ENCODE peak calls at places on chromosomes 16 and 17, in nine cellular contexts. One of them, this sample, is unnamed.

GRCh38 chr16:27785307-27785678 is 235.3 kb downstream of the KATNIP start:
- DNase-seq in GM12865: no peak
- DNase-seq in GM23248: no peak
- DNase-seq in effector CD4-positive, alpha-beta T cell: no peak
- DNase-seq in left ventricle myocardium inferior: no peak
- DNase-seq in HTR-8/SVneo: no peak
- DNase-seq in T-helper 2 cell: no peak
- DNase-seq in brain microvascular endothelial cell: no peak
- DNase-seq in retinal pigment epithelial cell: no peak
- DNase-seq in this sample: no peak

GRCh38 chr17:65678534-65678933 is 117.1 kb upstream of the AXIN2 start:
- DNase-seq in GM12865: no peak
- DNase-seq in GM23248: peak; percentile 50
- DNase-seq in effector CD4-positive, alpha-beta T cell: no peak
- DNase-seq in left ventricle myocardium inferior: no peak
- DNase-seq in HTR-8/SVneo: no peak
- DNase-seq in T-helper 2 cell: no peak
- DNase-seq in brain microvascular endothelial cell: peak; percentile 41
- DNase-seq in retinal pigment epithelial cell: peak; percentile 29
- DNase-seq in this sample: no peak

GRCh38 chr17:10055251-10055975 is 143.0 kb downstream of the GAS7 start:
- DNase-seq in GM12865: no peak
- DNase-seq in GM23248: no peak
- DNase-seq in effector CD4-positive, alpha-beta T cell: no peak
- DNase-seq in left ventricle myocardium inferior: no peak
- DNase-seq in HTR-8/SVneo: no peak
- DNase-seq in T-helper 2 cell: no peak
- DNase-seq in brain microvascular endothelial cell: no peak
- DNase-seq in retinal pigment epithelial cell: no peak
- DNase-seq in this sample: no peak

GRCh38 chr17:15436399-15437369 is 30.7 kb downstream of the CDRT4 start:
- DNase-seq in GM12865: peak; percentile 2
- DNase-seq in GM23248: peak; percentile 37
- DNase-seq in effector CD4-positive, alpha-beta T cell: no peak
- DNase-seq in left ventricle myocardium inferior: peak; percentile 76
- DNase-seq in HTR-8/SVneo: peak; percentile 61
- DNase-seq in T-helper 2 cell: no peak
- DNase-seq in brain microvascular endothelial cell: no peak
- DNase-seq in retinal pigment epithelial cell: peak; percentile 56
- DNase-seq in this sample: peak; percentile 55

GRCh38 chr16:81945665-81946064 is 65.6 kb downstream of the SDR42E1 start:
- DNase-seq in GM12865: no peak
- DNase-seq in GM23248: peak; percentile 78
- DNase-seq in effector CD4-positive, alpha-beta T cell: no peak
- DNase-seq in left ventricle myocardium inferior: no peak
- DNase-seq in HTR-8/SVneo: no peak
- DNase-seq in T-helper 2 cell: no peak
- DNase-seq in brain microvascular endothelial cell: peak; percentile 13
- DNase-seq in retinal pigment epithelial cell: no peak
- DNase-seq in this sample: no peak

GRCh38 chr16:50809561-50809960 is 67.7 kb downstream of the CYLD start:
- DNase-seq in GM12865: peak; percentile 30
- DNase-seq in GM23248: no peak
- DNase-seq in effector CD4-positive, alpha-beta T cell: no peak
- DNase-seq in left ventricle myocardium inferior: no peak
- DNase-seq in HTR-8/SVneo: no peak
- DNase-seq in T-helper 2 cell: no peak
- DNase-seq in brain microvascular endothelial cell: no peak
- DNase-seq in retinal pigment epithelial cell: no peak
- DNase-seq in this sample: no peak

GRCh38 chr17:65170839-65171238 is 33.7 kb downstream of the RGS9 start:
- DNase-seq in GM12865: no peak
- DNase-seq in GM23248: no peak
- DNase-seq in effector CD4-positive, alpha-beta T cell: no peak
- DNase-seq in left ventricle myocardium inferior: peak; percentile 30
- DNase-seq in HTR-8/SVneo: no peak
- DNase-seq in T-helper 2 cell: no peak
- DNase-seq in brain microvascular endothelial cell: peak; percentile 68
- DNase-seq in retinal pigment epithelial cell: no peak
- DNase-seq in this sample: peak; percentile 68

GRCh38 chr17:73720187-73720834 is 76.1 kb upstream of the SDK2 start:
- DNase-seq in GM12865: peak; percentile 18
- DNase-seq in GM23248: no peak
- DNase-seq in effector CD4-positive, alpha-beta T cell: no peak
- DNase-seq in left ventricle myocardium inferior: no peak
- DNase-seq in HTR-8/SVneo: no peak
- DNase-seq in T-helper 2 cell: no peak
- DNase-seq in brain microvascular endothelial cell: no peak
- DNase-seq in retinal pigment epithelial cell: no peak
- DNase-seq in this sample: no peak

GRCh38 chr16:69481901-69482341 is 57.5 kb downstream of the CYB5B start:
- DNase-seq in GM12865: no peak
- DNase-seq in GM23248: peak; percentile 90
- DNase-seq in effector CD4-positive, alpha-beta T cell: no peak
- DNase-seq in left ventricle myocardium inferior: peak; percentile 92
- DNase-seq in HTR-8/SVneo: no peak
- DNase-seq in T-helper 2 cell: no peak
- DNase-seq in brain microvascular endothelial cell: peak; percentile 29
- DNase-seq in retinal pigment epithelial cell: no peak
- DNase-seq in this sample: peak; percentile 89

GRCh38 chr16:63461248-63461841 is 1425.1 kb upstream of the CDH8 start:
- DNase-seq in GM12865: no peak
- DNase-seq in GM23248: peak; percentile 61
- DNase-seq in effector CD4-positive, alpha-beta T cell: no peak
- DNase-seq in left ventricle myocardium inferior: no peak
- DNase-seq in HTR-8/SVneo: no peak
- DNase-seq in T-helper 2 cell: no peak
- DNase-seq in brain microvascular endothelial cell: peak; percentile 44
- DNase-seq in retinal pigment epithelial cell: peak; percentile 12
- DNase-seq in this sample: no peak

GRCh38 chr16:52578007-52578828 is 31.3 kb upstream of the TOX3 start:
- DNase-seq in GM12865: no peak
- DNase-seq in GM23248: no peak
- DNase-seq in effector CD4-positive, alpha-beta T cell: no peak
- DNase-seq in left ventricle myocardium inferior: no peak
- DNase-seq in HTR-8/SVneo: no peak
- DNase-seq in T-helper 2 cell: no peak
- DNase-seq in brain microvascular endothelial cell: no peak
- DNase-seq in retinal pigment epithelial cell: no peak
- DNase-seq in this sample: no peak

GRCh38 chr16:20191566-20191965 is 117.9 kb upstream of the GPR139 start:
- DNase-seq in GM12865: no peak
- DNase-seq in GM23248: no peak
- DNase-seq in effector CD4-positive, alpha-beta T cell: no peak
- DNase-seq in left ventricle myocardium inferior: no peak
- DNase-seq in HTR-8/SVneo: no peak
- DNase-seq in T-helper 2 cell: no peak
- DNase-seq in brain microvascular endothelial cell: no peak
- DNase-seq in retinal pigment epithelial cell: no peak
- DNase-seq in this sample: no peak

GRCh38 chr16:57610611-57611010 is 17.8 kb upstream of the ADGRG1 start:
- DNase-seq in GM12865: no peak
- DNase-seq in GM23248: no peak
- DNase-seq in effector CD4-positive, alpha-beta T cell: no peak
- DNase-seq in left ventricle myocardium inferior: no peak
- DNase-seq in HTR-8/SVneo: no peak
- DNase-seq in T-helper 2 cell: no peak
- DNase-seq in brain microvascular endothelial cell: no peak
- DNase-seq in retinal pigment epithelial cell: no peak
- DNase-seq in this sample: no peak

GRCh38 chr17:57448288-57449283 is 192.3 kb downstream of the MSI2 start:
- DNase-seq in GM12865: no peak
- DNase-seq in GM23248: no peak
- DNase-seq in effector CD4-positive, alpha-beta T cell: no peak
- DNase-seq in left ventricle myocardium inferior: no peak
- DNase-seq in HTR-8/SVneo: no peak
- DNase-seq in T-helper 2 cell: no peak
- DNase-seq in brain microvascular endothelial cell: no peak
- DNase-seq in retinal pigment epithelial cell: no peak
- DNase-seq in this sample: no peak

GRCh38 chr17:48754500-48755261 is 26.1 kb upstream of the HOXB13 start:
- DNase-seq in GM12865: no peak
- DNase-seq in GM23248: no peak
- DNase-seq in effector CD4-positive, alpha-beta T cell: no peak
- DNase-seq in left ventricle myocardium inferior: no peak
- DNase-seq in HTR-8/SVneo: no peak
- DNase-seq in T-helper 2 cell: no peak
- DNase-seq in brain microvascular endothelial cell: no peak
- DNase-seq in retinal pigment epithelial cell: no peak
- DNase-seq in this sample: no peak

GRCh38 chr17:75617218-75617617 is 16.0 kb upstream of the SMIM5 start:
- DNase-seq in GM12865: no peak
- DNase-seq in GM23248: no peak
- DNase-seq in effector CD4-positive, alpha-beta T cell: no peak
- DNase-seq in left ventricle myocardium inferior: no peak
- DNase-seq in HTR-8/SVneo: no peak
- DNase-seq in T-helper 2 cell: no peak
- DNase-seq in brain microvascular endothelial cell: no peak
- DNase-seq in retinal pigment epithelial cell: no peak
- DNase-seq in this sample: no peak

GRCh38 chr16:81417210-81417609 is 27.4 kb upstream of the CMIP start:
- DNase-seq in GM12865: no peak
- DNase-seq in GM23248: no peak
- DNase-seq in effector CD4-positive, alpha-beta T cell: no peak
- DNase-seq in left ventricle myocardium inferior: no peak
- DNase-seq in HTR-8/SVneo: no peak
- DNase-seq in T-helper 2 cell: no peak
- DNase-seq in brain microvascular endothelial cell: no peak
- DNase-seq in retinal pigment epithelial cell: no peak
- DNase-seq in this sample: no peak

GRCh38 chr16:47019563-47019962 is 46.1 kb upstream of the DNAJA2 start:
- DNase-seq in GM12865: no peak
- DNase-seq in GM23248: peak; percentile 31
- DNase-seq in effector CD4-positive, alpha-beta T cell: no peak
- DNase-seq in left ventricle myocardium inferior: no peak
- DNase-seq in HTR-8/SVneo: no peak
- DNase-seq in T-helper 2 cell: no peak
- DNase-seq in brain microvascular endothelial cell: no peak
- DNase-seq in retinal pigment epithelial cell: no peak
- DNase-seq in this sample: no peak

GRCh38 chr16:54503011-54503410 is 216.4 kb upstream of the IRX3 start:
- DNase-seq in GM12865: no peak
- DNase-seq in GM23248: peak; percentile 60
- DNase-seq in effector CD4-positive, alpha-beta T cell: no peak
- DNase-seq in left ventricle myocardium inferior: peak; percentile 80
- DNase-seq in HTR-8/SVneo: no peak
- DNase-seq in T-helper 2 cell: no peak
- DNase-seq in brain microvascular endothelial cell: no peak
- DNase-seq in retinal pigment epithelial cell: no peak
- DNase-seq in this sample: no peak

GRCh38 chr17:54180919-54181318 is 358.2 kb downstream of the KIF2B start:
- DNase-seq in GM12865: no peak
- DNase-seq in GM23248: no peak
- DNase-seq in effector CD4-positive, alpha-beta T cell: no peak
- DNase-seq in left ventricle myocardium inferior: no peak
- DNase-seq in HTR-8/SVneo: no peak
- DNase-seq in T-helper 2 cell: no peak
- DNase-seq in brain microvascular endothelial cell: no peak
- DNase-seq in retinal pigment epithelial cell: no peak
- DNase-seq in this sample: no peak

GRCh38 chr16:50457423-50457822 is 88.6 kb upstream of the BRD7 start:
- DNase-seq in GM12865: peak; percentile 19
- DNase-seq in GM23248: no peak
- DNase-seq in effector CD4-positive, alpha-beta T cell: no peak
- DNase-seq in left ventricle myocardium inferior: no peak
- DNase-seq in HTR-8/SVneo: no peak
- DNase-seq in T-helper 2 cell: no peak
- DNase-seq in brain microvascular endothelial cell: no peak
- DNase-seq in retinal pigment epithelial cell: no peak
- DNase-seq in this sample: no peak

GRCh38 chr17:59027750-59028149 is 78.9 kb downstream of the TRIM37 start:
- DNase-seq in GM12865: no peak
- DNase-seq in GM23248: no peak
- DNase-seq in effector CD4-positive, alpha-beta T cell: no peak
- DNase-seq in left ventricle myocardium inferior: no peak
- DNase-seq in HTR-8/SVneo: no peak
- DNase-seq in T-helper 2 cell: no peak
- DNase-seq in brain microvascular endothelial cell: no peak
- DNase-seq in retinal pigment epithelial cell: no peak
- DNase-seq in this sample: no peak

GRCh38 chr16:90007015-90007414 is 12.2 kb downstream of the DBNDD1 start:
- DNase-seq in GM12865: no peak
- DNase-seq in GM23248: no peak
- DNase-seq in effector CD4-positive, alpha-beta T cell: no peak
- DNase-seq in left ventricle myocardium inferior: no peak
- DNase-seq in HTR-8/SVneo: no peak
- DNase-seq in T-helper 2 cell: no peak
- DNase-seq in brain microvascular endothelial cell: no peak
- DNase-seq in retinal pigment epithelial cell: no peak
- DNase-seq in this sample: no peak

GRCh38 chr16:5905935-5906334 is 808.3 kb upstream of the EEF2KMT start:
- DNase-seq in GM12865: no peak
- DNase-seq in GM23248: no peak
- DNase-seq in effector CD4-positive, alpha-beta T cell: no peak
- DNase-seq in left ventricle myocardium inferior: no peak
- DNase-seq in HTR-8/SVneo: no peak
- DNase-seq in T-helper 2 cell: no peak
- DNase-seq in brain microvascular endothelial cell: no peak
- DNase-seq in retinal pigment epithelial cell: peak; percentile 17
- DNase-seq in this sample: no peak

GRCh38 chr16:27766166-27766925 is 216.4 kb downstream of the KATNIP start:
- DNase-seq in GM12865: no peak
- DNase-seq in GM23248: no peak
- DNase-seq in effector CD4-positive, alpha-beta T cell: no peak
- DNase-seq in left ventricle myocardium inferior: no peak
- DNase-seq in HTR-8/SVneo: no peak
- DNase-seq in T-helper 2 cell: no peak
- DNase-seq in brain microvascular endothelial cell: no peak
- DNase-seq in retinal pigment epithelial cell: no peak
- DNase-seq in this sample: peak; percentile 28

GRCh38 chr17:82864721-82865240 is 25.0 kb upstream of the ZNF750 start:
- DNase-seq in GM12865: peak; percentile 67
- DNase-seq in GM23248: no peak
- DNase-seq in effector CD4-positive, alpha-beta T cell: no peak
- DNase-seq in left ventricle myocardium inferior: no peak
- DNase-seq in HTR-8/SVneo: no peak
- DNase-seq in T-helper 2 cell: no peak
- DNase-seq in brain microvascular endothelial cell: no peak
- DNase-seq in retinal pigment epithelial cell: no peak
- DNase-seq in this sample: no peak

GRCh38 chr17:74123350-74123749 is 80.1 kb upstream of the RPL38 start:
- DNase-seq in GM12865: no peak
- DNase-seq in GM23248: peak; percentile 54
- DNase-seq in effector CD4-positive, alpha-beta T cell: no peak
- DNase-seq in left ventricle myocardium inferior: no peak
- DNase-seq in HTR-8/SVneo: no peak
- DNase-seq in T-helper 2 cell: no peak
- DNase-seq in brain microvascular endothelial cell: no peak
- DNase-seq in retinal pigment epithelial cell: no peak
- DNase-seq in this sample: no peak

GRCh38 chr17:12712415-12712814 is 46.7 kb downstream of the MYOCD start:
- DNase-seq in GM12865: no peak
- DNase-seq in GM23248: no peak
- DNase-seq in effector CD4-positive, alpha-beta T cell: no peak
- DNase-seq in left ventricle myocardium inferior: no peak
- DNase-seq in HTR-8/SVneo: no peak
- DNase-seq in T-helper 2 cell: no peak
- DNase-seq in brain microvascular endothelial cell: no peak
- DNase-seq in retinal pigment epithelial cell: no peak
- DNase-seq in this sample: no peak

This sample was measured in lower lobe of right lung.